ENCODE peak calls at places on chromosome 5, in nine cellular contexts. J, S, N, O, E, A, X, M and D are unnamed samples.

GRCh38 chr5:81826128-81826527 is 75.2 kb upstream of the SSBP2 start:
- DNase-seq in J (no peak), S (no peak), N (no peak), O (peak; percentile 24), E (no peak), A (no peak), X (no peak), M (no peak), D (no peak)

GRCh38 chr5:133193794-133194193 is 142.0 kb downstream of the HSPA4 start:
- DNase-seq in J (no peak), S (no peak), N (no peak), O (no peak), E (no peak), A (peak; percentile 13), X (no peak), M (no peak), D (no peak)

GRCh38 chr5:138463335-138464017 is 1.8 kb upstream of the EGR1 start:
- DNase-seq in J (no peak), S (peak; percentile 71), N (no peak), O (no peak), E (no peak), A (no peak), X (no peak), M (no peak), D (no peak)

GRCh38 chr5:43675357-43675756 is 72.4 kb downstream of the NNT start:
- DNase-seq in J (no peak), S (no peak), N (no peak), O (no peak), E (no peak), A (no peak), X (no peak), M (no peak), D (no peak)

GRCh38 chr5:116947691-116948528 is 373.3 kb upstream of the SEMA6A start:
- DNase-seq in J (peak; percentile 80), S (peak; percentile 35), N (peak; percentile 50), O (peak; percentile 88), E (peak; percentile 68), A (no peak), X (peak; percentile 87), M (peak; percentile 30), D (peak; percentile 1)

GRCh38 chr5:75885321-75885720 is 168.1 kb upstream of the POC5 start:
- DNase-seq in J (no peak), S (no peak), N (no peak), O (no peak), E (no peak), A (no peak), X (no peak), M (no peak), D (no peak)

GRCh38 chr5:71653119-71653518 is 66.0 kb upstream of the CARTPT start:
- DNase-seq in J (no peak), S (no peak), N (no peak), O (peak; percentile 40), E (no peak), A (no peak), X (no peak), M (peak; percentile 29), D (no peak)

GRCh38 chr5:66113160-66113559 is 30.9 kb upstream of the SREK1 start:
- DNase-seq in J (no peak), S (no peak), N (no peak), O (peak; percentile 79), E (no peak), A (no peak), X (no peak), M (peak; percentile 57), D (no peak)

GRCh38 chr5:52725065-52725746 is 62.5 kb upstream of the ITGA1 start:
- DNase-seq in J (peak; percentile 33), S (no peak), N (no peak), O (peak; percentile 95), E (no peak), A (no peak), X (no peak), M (no peak), D (peak; percentile 74)

GRCh38 chr5:52727568-52727967 is 60.1 kb upstream of the ITGA1 start:
- DNase-seq in J (peak; percentile 31), S (no peak), N (no peak), O (peak; percentile 93), E (no peak), A (no peak), X (no peak), M (peak; percentile 56), D (no peak)

GRCh38 chr5:52727001-52727400 is 60.7 kb upstream of the ITGA1 start:
- DNase-seq in J (no peak), S (no peak), N (no peak), O (peak; percentile 8), E (no peak), A (no peak), X (no peak), M (no peak), D (no peak)

GRCh38 chr5:52728201-52728600 is 59.5 kb upstream of the ITGA1 start:
- DNase-seq in J (no peak), S (no peak), N (no peak), O (peak; percentile 4), E (no peak), A (no peak), X (no peak), M (no peak), D (no peak)

DNA sequence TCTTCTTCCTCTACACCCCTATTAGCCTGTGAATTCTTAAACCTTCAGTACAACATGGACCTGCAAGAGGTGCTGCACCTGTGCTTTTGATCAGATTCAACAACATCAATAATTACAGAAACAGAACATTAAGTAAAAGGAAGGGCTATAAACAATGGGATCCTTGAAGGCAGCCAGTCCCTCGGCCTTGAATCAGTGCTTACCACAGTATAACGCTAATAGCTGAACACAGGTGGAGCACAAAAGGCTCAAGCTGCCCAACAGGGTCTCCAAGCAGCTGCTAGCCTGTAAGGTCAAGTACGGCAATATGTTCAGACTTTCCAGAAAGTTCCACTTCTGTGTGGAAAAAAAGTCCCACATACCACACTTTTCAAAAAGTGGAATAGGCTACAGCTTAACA is 61.9 kb upstream of the ITGA1 start:
- DNase-seq in J (no peak), S (peak; percentile 42), N (no peak), O (no peak), E (no peak), A (no peak), X (no peak), M (no peak), D (no peak)
- H3K4me3 ChIP-seq in J (no peak overlapping the region), S (no peak overlapping the region), N (no peak overlapping the region), O (no peak overlapping the region), E (no peak overlapping the region), A (no peak overlapping the region), X (no peak overlapping the region), M (no peak overlapping the region), D (no peak overlapping the region)

GRCh38 chr5:89989831-89990230 is 419.7 kb downstream of the CETN3 start:
- DNase-seq in J (no peak), S (no peak), N (no peak), O (no peak), E (no peak), A (no peak), X (no peak), M (no peak), D (no peak)

GRCh38 chr5:89992201-89992600 is 417.4 kb downstream of the CETN3 start:
- DNase-seq in J (no peak), S (no peak), N (no peak), O (no peak), E (no peak), A (no peak), X (no peak), M (no peak), D (no peak)

GRCh38 chr5:89988998-89989690 is 420.4 kb downstream of the CETN3 start:
- DNase-seq in J (no peak), S (no peak), N (no peak), O (no peak), E (no peak), A (no peak), X (no peak), M (peak; percentile 62), D (no peak)

GRCh38 chr5:89991592-89991991 is 418.0 kb downstream of the CETN3 start:
- DNase-seq in J (no peak), S (no peak), N (no peak), O (no peak), E (no peak), A (no peak), X (no peak), M (no peak), D (no peak)

DNA sequence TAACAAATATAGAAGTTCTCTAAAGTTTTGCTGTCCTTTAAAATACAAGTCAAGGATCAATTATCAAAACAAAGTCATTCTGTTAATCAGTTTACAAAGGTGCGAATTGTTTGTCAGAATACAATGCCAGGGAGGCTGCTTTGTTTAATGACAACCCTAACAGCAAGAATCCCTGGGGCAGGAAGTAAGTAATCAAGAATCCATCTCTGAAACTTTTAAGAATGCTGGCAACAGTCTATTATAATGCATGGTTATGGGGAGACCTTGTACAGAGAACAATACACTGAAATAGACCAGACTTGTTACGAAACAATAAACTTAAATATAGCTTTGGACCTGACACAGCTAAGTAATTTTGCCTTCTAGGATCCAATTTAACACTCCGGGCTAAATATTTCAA is 421.4 kb downstream of the CETN3 start:
- DNase-seq in J (no peak), S (no peak), N (no peak), O (no peak), E (no peak), A (no peak), X (no peak), M (no peak), D (no peak)
- H3K4me3 ChIP-seq in J (no peak overlapping the region), S (no peak overlapping the region), N (no peak overlapping the region), O (no peak overlapping the region), E (no peak overlapping the region), A (no peak overlapping the region), X (no peak overlapping the region), M (no peak overlapping the region), D (no peak overlapping the region)

DNA sequence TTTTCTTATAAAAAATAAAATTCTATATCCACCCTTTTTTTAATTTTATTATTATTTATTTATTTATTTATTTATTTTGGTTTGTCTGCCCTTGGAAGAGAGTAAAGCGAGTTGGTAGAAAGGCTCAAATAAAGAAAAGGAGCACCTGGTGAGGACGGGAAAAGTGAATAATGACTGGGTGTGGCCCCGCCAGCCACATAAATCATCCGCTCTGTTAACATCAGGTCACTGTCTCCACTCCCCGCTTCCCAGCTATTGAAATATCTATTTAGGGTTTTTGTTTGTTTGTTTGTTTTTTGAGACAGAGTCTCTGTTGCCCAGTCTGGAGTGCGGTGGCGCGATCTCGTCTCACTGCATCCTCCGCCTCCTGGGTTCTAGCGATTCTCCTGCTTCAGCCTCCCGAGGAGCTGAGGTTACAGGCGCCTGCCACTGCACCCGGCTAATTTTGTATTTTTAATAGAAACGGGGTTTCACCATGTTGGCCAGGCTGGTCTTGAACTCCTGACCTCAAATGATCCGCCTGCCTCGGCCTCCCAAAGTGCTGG is 844 bp downstream of the POLR3G start:
- DNase-seq in J (no peak), S (no peak), N (no peak), O (peak; percentile 57), E (no peak), A (no peak), X (no peak), M (no peak), D (no peak)
- H3K4me3 ChIP-seq in J (peak overlapping the region; percentile 94), S (no peak overlapping the region), N (peak overlapping the region; percentile 57), O (peak overlapping the region; percentile 79), E (peak overlapping the region; percentile 60), A (peak overlapping the region; percentile 77), X (peak overlapping the region; percentile 89), M (peak overlapping the region; percentile 54), D (no peak overlapping the region)

GRCh38 chr5:41263335-41263734 is 50.0 kb upstream of the C6 start:
- DNase-seq in J (no peak), S (no peak), N (no peak), O (no peak), E (no peak), A (no peak), X (no peak), M (no peak), D (no peak)

GRCh38 chr5:41268894-41269293 is 55.6 kb upstream of the C6 start:
- DNase-seq in J (no peak), S (no peak), N (no peak), O (no peak), E (no peak), A (no peak), X (no peak), M (no peak), D (no peak)

GRCh38 chr5:41266377-41266776 is 53.0 kb upstream of the C6 start:
- DNase-seq in J (no peak), S (no peak), N (no peak), O (no peak), E (no peak), A (no peak), X (no peak), M (no peak), D (no peak)

DNA sequence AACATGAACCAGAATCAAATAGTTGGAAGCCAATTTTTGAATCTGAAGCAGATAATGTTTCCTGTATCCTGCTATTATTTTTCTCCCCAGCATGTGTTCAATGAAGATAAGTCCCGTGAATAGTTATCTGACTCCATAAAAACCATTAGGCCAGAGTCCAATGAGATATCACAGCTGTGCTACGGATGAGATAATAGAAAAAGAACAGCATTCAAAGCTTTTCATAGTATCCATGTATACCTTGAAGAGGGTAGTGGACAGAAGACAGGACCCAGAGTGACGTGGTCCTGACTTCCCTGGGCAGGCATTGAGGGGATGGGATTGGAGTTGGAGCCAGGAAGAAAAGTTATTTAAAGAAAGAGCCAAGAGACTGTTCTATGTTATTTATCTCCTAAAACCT is 50.7 kb upstream of the C6 start:
- DNase-seq in J (no peak), S (peak; percentile 47), N (no peak), O (no peak), E (no peak), A (no peak), X (no peak), M (no peak), D (no peak)
- H3K4me3 ChIP-seq in J (no peak overlapping the region), S (no peak overlapping the region), N (no peak overlapping the region), O (no peak overlapping the region), E (no peak overlapping the region), A (no peak overlapping the region), X (no peak overlapping the region), M (no peak overlapping the region), D (no peak overlapping the region)